ENCODE peak calls at places on chromosomes 7 and 10, in six cellular contexts. One of them, this sample, is unnamed.

GRCh38 chr10:36182059-36182654 is 540.1 kb upstream of the FZD8 start:
- DNase-seq in transverse colon: no peak
- DNase-seq in A549: peak
- DNase-seq in heart right ventricle: no peak
- DNase-seq in psoas muscle: no peak
- DNase-seq in heart left ventricle: no peak
- DNase-seq in this sample: no peak

GRCh38 chr10:128047991-128048826 is 78.0 kb downstream of the MKI67 start:
- DNase-seq in transverse colon: peak
- DNase-seq in A549: no peak
- DNase-seq in heart right ventricle: no peak
- DNase-seq in psoas muscle: no peak
- DNase-seq in heart left ventricle: peak
- DNase-seq in this sample: no peak

GRCh38 chr7:149860821-149861727 is 12.7 kb upstream of the ATP6V0E2 start:
- DNase-seq in transverse colon: no peak
- DNase-seq in A549: peak
- DNase-seq in heart right ventricle: no peak
- DNase-seq in psoas muscle: no peak
- DNase-seq in heart left ventricle: no peak
- DNase-seq in this sample: no peak

GRCh38 chr7:36037121-36037662 is 115.9 kb upstream of the EEPD1 start:
- DNase-seq in transverse colon: peak
- DNase-seq in A549: peak
- DNase-seq in heart right ventricle: peak
- DNase-seq in psoas muscle: peak
- DNase-seq in heart left ventricle: peak
- DNase-seq in this sample: no peak

GRCh38 chr7:100655908-100656674 is at the start of gene ACTL6B:
- DNase-seq in transverse colon: peak
- DNase-seq in A549: peak
- DNase-seq in heart right ventricle: peak
- DNase-seq in psoas muscle: peak
- DNase-seq in heart left ventricle: peak
- DNase-seq in this sample: no peak

GRCh38 chr10:69061305-69062161 is 26.4 kb upstream of the SRGN start:
- DNase-seq in transverse colon: peak
- DNase-seq in A549: peak
- DNase-seq in heart right ventricle: peak
- DNase-seq in psoas muscle: peak
- DNase-seq in heart left ventricle: peak
- DNase-seq in this sample: peak

GRCh38 chr10:84429926-84430520 is 101.6 kb downstream of the CCSER2 start:
- DNase-seq in transverse colon: peak
- DNase-seq in A549: peak
- DNase-seq in heart right ventricle: peak
- DNase-seq in psoas muscle: peak
- DNase-seq in heart left ventricle: peak
- DNase-seq in this sample: no peak

GRCh38 chr7:114026486-114027089 is 107.8 kb upstream of the PPP1R3A start:
- DNase-seq in transverse colon: no peak
- DNase-seq in A549: peak
- DNase-seq in heart right ventricle: no peak
- DNase-seq in psoas muscle: no peak
- DNase-seq in heart left ventricle: no peak
- DNase-seq in this sample: peak

GRCh38 chr7:123580406-123581161 is 21.0 kb upstream of the ASB15 start:
- DNase-seq in transverse colon: no peak
- DNase-seq in A549: peak
- DNase-seq in heart right ventricle: no peak
- DNase-seq in psoas muscle: no peak
- DNase-seq in heart left ventricle: no peak
- DNase-seq in this sample: no peak

GRCh38 chr7:108083980-108084379 is 46.2 kb downstream of the LAMB4 start:
- DNase-seq in transverse colon: no peak
- DNase-seq in A549: no peak
- DNase-seq in heart right ventricle: no peak
- DNase-seq in psoas muscle: no peak
- DNase-seq in heart left ventricle: no peak
- DNase-seq in this sample: no peak

GRCh38 chr10:71483871-71484270 is 87.2 kb downstream of the CDH23 start:
- DNase-seq in transverse colon: no peak
- DNase-seq in A549: no peak
- DNase-seq in heart right ventricle: no peak
- DNase-seq in psoas muscle: no peak
- DNase-seq in heart left ventricle: no peak
- DNase-seq in this sample: no peak

DNA sequence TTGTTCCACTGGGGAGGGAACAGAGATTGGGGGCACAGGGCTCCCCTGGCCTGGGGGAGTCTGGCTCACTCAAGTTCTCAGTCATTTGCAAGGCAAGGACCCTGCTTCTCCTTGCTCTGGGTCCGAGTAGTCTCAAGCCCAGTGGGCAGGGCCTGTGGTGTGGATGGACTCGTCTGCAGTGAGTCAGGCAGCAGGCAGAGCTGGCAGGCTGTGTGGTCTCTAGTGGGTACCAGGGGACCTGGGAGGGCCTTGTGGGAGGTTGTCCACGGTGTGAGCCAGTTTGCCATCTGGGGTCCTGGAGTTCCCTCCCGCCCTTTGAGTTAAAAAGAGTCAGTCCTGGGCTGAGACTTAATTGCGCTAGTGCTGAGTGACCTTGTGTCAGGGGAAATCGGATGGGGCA is 8.8 kb upstream of the SH2D4B start:
- DNase-seq in transverse colon: no peak
- DNase-seq in A549: no peak
- DNase-seq in heart right ventricle: no peak
- DNase-seq in psoas muscle: no peak
- DNase-seq in heart left ventricle: no peak
- DNase-seq in this sample: no peak
- H3K27ac ChIP-seq in transverse colon: no peak
- H3K27ac ChIP-seq in A549: peak
- H3K27ac ChIP-seq in heart right ventricle: peak
- H3K27ac ChIP-seq in psoas muscle: peak
- H3K27ac ChIP-seq in heart left ventricle: peak
- H3K27ac ChIP-seq in this sample: no peak

GRCh38 chr10:14953452-14954000 is 370 bp downstream of the DCLRE1C start:
- DNase-seq in transverse colon: peak
- DNase-seq in A549: peak
- DNase-seq in heart right ventricle: no peak
- DNase-seq in psoas muscle: peak
- DNase-seq in heart left ventricle: peak
- DNase-seq in this sample: peak

GRCh38 chr10:14958872-14959220 is 342 bp upstream of the MEIG1 start:
- DNase-seq in transverse colon: no peak
- DNase-seq in A549: no peak
- DNase-seq in heart right ventricle: no peak
- DNase-seq in psoas muscle: no peak
- DNase-seq in heart left ventricle: no peak
- DNase-seq in this sample: no peak

GRCh38 chr10:14954001-14954770 is at the start of gene DCLRE1C:
- DNase-seq in transverse colon: peak
- DNase-seq in A549: peak
- DNase-seq in heart right ventricle: peak
- DNase-seq in psoas muscle: peak
- DNase-seq in heart left ventricle: peak
- DNase-seq in this sample: peak

GRCh38 chr10:14954934-14955333 is 1.0 kb upstream of the DCLRE1C start:
- DNase-seq in transverse colon: no peak
- DNase-seq in A549: no peak
- DNase-seq in heart right ventricle: no peak
- DNase-seq in psoas muscle: no peak
- DNase-seq in heart left ventricle: no peak
- DNase-seq in this sample: no peak

GRCh38 chr10:14959221-14960057 is at the start of gene MEIG1:
- DNase-seq in transverse colon: peak
- DNase-seq in A549: peak
- DNase-seq in heart right ventricle: peak
- DNase-seq in psoas muscle: peak
- DNase-seq in heart left ventricle: peak
- DNase-seq in this sample: peak
- TF ChIP-seq CTCF in transverse colon: no peak
- TF ChIP-seq CTCF in A549: no peak
- TF ChIP-seq CTCF in heart right ventricle: no peak
- TF ChIP-seq CTCF in psoas muscle: no peak
- TF ChIP-seq CTCF in heart left ventricle: no peak
- TF ChIP-seq CTCF in this sample: no peak

DNA sequence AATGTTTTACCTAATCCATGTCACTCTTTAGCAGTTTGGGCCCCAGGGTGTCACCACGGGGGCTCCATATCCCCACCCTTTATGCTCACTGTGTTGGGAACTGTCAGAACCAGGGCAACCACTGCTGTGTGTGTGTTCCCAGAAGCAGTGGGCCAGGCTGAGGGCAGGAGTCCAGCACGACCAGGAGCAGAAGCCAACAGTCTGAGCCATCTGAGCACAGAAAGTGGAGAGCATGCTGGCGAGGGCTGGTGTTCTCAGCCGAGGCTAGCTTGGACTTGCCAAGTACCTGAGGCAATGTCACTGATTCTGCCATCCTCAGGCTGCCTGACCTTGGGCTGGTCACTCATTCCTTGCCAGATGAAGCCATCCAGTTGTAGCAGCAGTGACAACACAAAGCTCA is 285.0 kb downstream of the BMPER start:
- DNase-seq in transverse colon: no peak
- DNase-seq in A549: no peak
- DNase-seq in heart right ventricle: peak
- DNase-seq in psoas muscle: peak
- DNase-seq in heart left ventricle: peak
- DNase-seq in this sample: no peak
- H3K27ac ChIP-seq in transverse colon: no peak
- H3K27ac ChIP-seq in A549: no peak
- H3K27ac ChIP-seq in heart right ventricle: peak
- H3K27ac ChIP-seq in psoas muscle: no peak
- H3K27ac ChIP-seq in heart left ventricle: no peak
- H3K27ac ChIP-seq in this sample: no peak

GRCh38 chr10:18094332-18094731 is 45.9 kb upstream of the CACNB2 start:
- DNase-seq in transverse colon: no peak
- DNase-seq in A549: no peak
- DNase-seq in heart right ventricle: no peak
- DNase-seq in psoas muscle: no peak
- DNase-seq in heart left ventricle: no peak
- DNase-seq in this sample: no peak
- TF ChIP-seq CTCF in transverse colon: no peak
- TF ChIP-seq CTCF in A549: no peak
- TF ChIP-seq CTCF in heart right ventricle: no peak
- TF ChIP-seq CTCF in psoas muscle: no peak
- TF ChIP-seq CTCF in heart left ventricle: no peak
- TF ChIP-seq CTCF in this sample: no peak

GRCh38 chr10:102504976-102505300 is 1.2 kb downstream of the SUFU start:
- DNase-seq in transverse colon: no peak
- DNase-seq in A549: no peak
- DNase-seq in heart right ventricle: no peak
- DNase-seq in psoas muscle: no peak
- DNase-seq in heart left ventricle: no peak
- DNase-seq in this sample: no peak

GRCh38 chr10:102505462-102506115 is 1.8 kb downstream of the SUFU start:
- DNase-seq in transverse colon: no peak
- DNase-seq in A549: no peak
- DNase-seq in heart right ventricle: no peak
- DNase-seq in psoas muscle: peak
- DNase-seq in heart left ventricle: no peak
- DNase-seq in this sample: no peak

GRCh38 chr10:102502337-102503151 is at the start of gene ACTR1A:
- DNase-seq in transverse colon: peak
- DNase-seq in A549: peak
- DNase-seq in heart right ventricle: peak
- DNase-seq in psoas muscle: peak
- DNase-seq in heart left ventricle: peak
- DNase-seq in this sample: peak

GRCh38 chr10:102503264-102504178 is at the start of gene SUFU:
- DNase-seq in transverse colon: peak
- DNase-seq in A549: peak
- DNase-seq in heart right ventricle: peak
- DNase-seq in psoas muscle: peak
- DNase-seq in heart left ventricle: peak
- DNase-seq in this sample: peak

DNA sequence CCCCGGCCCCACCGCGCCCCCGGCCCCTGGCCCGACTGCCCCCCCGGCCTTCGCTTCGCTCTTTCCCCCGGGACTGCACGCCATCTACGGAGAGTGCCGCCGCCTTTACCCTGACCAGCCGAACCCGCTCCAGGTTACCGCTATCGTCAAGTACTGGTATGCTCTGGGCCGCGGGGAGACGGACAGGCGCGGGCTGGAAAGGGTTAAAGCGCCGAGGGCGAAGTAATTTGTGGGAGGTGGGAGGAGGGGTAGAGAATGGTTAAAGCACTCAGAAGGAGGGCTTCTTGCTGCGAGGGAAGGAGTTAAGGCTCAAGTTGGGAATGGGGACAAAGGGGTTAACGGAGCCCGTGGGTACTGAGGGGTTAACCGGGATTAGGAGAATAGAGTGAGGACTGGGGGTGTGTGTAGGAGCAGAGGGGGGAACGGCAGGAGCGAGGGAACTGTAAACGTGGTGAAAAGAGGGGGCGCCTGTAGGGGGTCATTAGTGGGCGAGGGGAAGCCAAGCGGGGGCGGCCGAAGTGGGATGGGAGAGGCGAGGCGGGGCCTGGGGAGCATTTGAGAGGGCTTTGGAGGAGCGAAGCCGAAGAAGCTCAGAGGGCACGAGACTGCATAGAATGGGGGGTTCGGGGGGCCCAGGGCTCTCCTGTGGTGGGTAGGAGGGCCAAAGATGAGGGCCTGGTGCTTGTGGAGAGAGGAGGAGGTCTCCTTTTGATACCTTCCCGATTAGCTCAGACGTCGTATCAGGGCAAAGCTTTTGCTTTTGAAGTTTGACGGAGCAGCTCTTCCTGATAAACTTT is 605 bp downstream of the SUFU start:
- DNase-seq in transverse colon: peak
- DNase-seq in A549: no peak
- DNase-seq in heart right ventricle: peak
- DNase-seq in psoas muscle: peak
- DNase-seq in heart left ventricle: peak
- DNase-seq in this sample: no peak
- H3K27ac ChIP-seq in transverse colon: peak
- H3K27ac ChIP-seq in A549: peak
- H3K27ac ChIP-seq in heart right ventricle: peak
- H3K27ac ChIP-seq in psoas muscle: peak
- H3K27ac ChIP-seq in heart left ventricle: peak
- H3K27ac ChIP-seq in this sample: peak

GRCh38 chr7:38424750-38425463 is 151.5 kb upstream of the TARP start:
- DNase-seq in transverse colon: no peak
- DNase-seq in A549: peak
- DNase-seq in heart right ventricle: no peak
- DNase-seq in psoas muscle: no peak
- DNase-seq in heart left ventricle: no peak
- DNase-seq in this sample: no peak
- TF ChIP-seq CTCF in transverse colon: no peak
- TF ChIP-seq CTCF in A549: no peak
- TF ChIP-seq CTCF in heart right ventricle: no peak
- TF ChIP-seq CTCF in psoas muscle: no peak
- TF ChIP-seq CTCF in heart left ventricle: no peak
- TF ChIP-seq CTCF in this sample: peak

This sample was measured in AG04450.